ENCODE peak calls at places on chromosomes 5 and 9, in five cellular contexts. V, J, U, T and D are unnamed samples.

GRCh38 chr9:123735376-123735775 is 194.6 kb downstream of the DENND1A start:
- DNase-seq in V (no peak), T (no peak), J (no peak), U (no peak), D (no peak)

GRCh38 chr5:81214848-81215247 is 18.3 kb upstream of the CKMT2 start:
- DNase-seq in J (no peak), U (no peak), V (no peak), T (no peak), D (no peak)

GRCh38 chr5:90264930-90265857 is 144.4 kb downstream of the CETN3 start:
- DNase-seq in J (peak; percentile 61), V (peak; percentile 72), U (peak; percentile 52), T (peak; percentile 69), D (peak; percentile 49)

GRCh38 chr5:136212252-136212721 is 19.3 kb upstream of the SMIM32 start:
- DNase-seq in U (peak; percentile 67), T (peak; percentile 63), V (peak; percentile 45), J (peak; percentile 48), D (peak; percentile 51)

GRCh38 chr5:140239939-140240700 is 62.8 kb downstream of the PFDN1 start:
- DNase-seq in T (peak; percentile 82), J (peak; percentile 66), V (peak; percentile 72), U (peak; percentile 87), D (no peak)

GRCh38 chr5:127697894-127698600 is 5.1 kb upstream of the CCDC192 start:
- DNase-seq in J (peak; percentile 51), V (peak; percentile 68), U (no peak), T (no peak), D (no peak)

GRCh38 chr9:97889941-97890557 is 32.3 kb downstream of the TRMO start:
- DNase-seq in V (peak; percentile 6), T (peak; percentile 51), J (no peak), U (peak; percentile 70), D (peak; percentile 9)

GRCh38 chr9:21789541-21790037 is 12.8 kb upstream of the MTAP start:
- DNase-seq in U (peak; percentile 45), J (peak; percentile 95), T (peak; percentile 88), V (peak; percentile 88), D (peak; percentile 71)

GRCh38 chr9:126023962-126024361 is 276.8 kb downstream of the PBX3 start:
- DNase-seq in T (no peak), J (no peak), U (no peak), V (no peak), D (no peak)

GRCh38 chr5:37891832-37892231 is 52.0 kb upstream of the GDNF start:
- DNase-seq in J (no peak), V (no peak), T (no peak), U (no peak), D (no peak)

GRCh38 chr5:158922816-158923215 is 176.9 kb downstream of the EBF1 start:
- DNase-seq in V (no peak), U (no peak), T (no peak), J (no peak), D (no peak)

GRCh38 chr5:139407517-139407916 is 3.6 kb upstream of the SPATA24 start:
- DNase-seq in V (no peak), U (no peak), J (no peak), T (no peak), D (no peak)

GRCh38 chr5:170145462-170145861 is 39.8 kb downstream of the FOXI1 start:
- DNase-seq in J (no peak), T (peak; percentile 53), U (no peak), V (no peak), D (no peak)

GRCh38 chr5:145579336-145579735 is 255.8 kb downstream of the PRELID2 start:
- DNase-seq in T (no peak), U (no peak), J (no peak), V (no peak), D (no peak)

GRCh38 chr5:112411903-112412302 is 7.2 kb downstream of the EPB41L4A start:
- DNase-seq in V (no peak), T (no peak), U (no peak), J (no peak), D (no peak)

GRCh38 chr5:142864293-142865260 is 94.4 kb downstream of the ARHGAP26 start:
- DNase-seq in T (peak; percentile 49), U (no peak), V (no peak), J (no peak), D (no peak)

GRCh38 chr5:82560546-82560945 is 282.4 kb upstream of the RPS23 start:
- DNase-seq in T (no peak), V (no peak), U (no peak), J (no peak), D (no peak)

GRCh38 chr5:103587185-103587748 is 24.7 kb upstream of the NUDT12 start:
- DNase-seq in T (peak; percentile 39), J (peak; percentile 17), V (peak; percentile 45), U (no peak), D (peak; percentile 21)

GRCh38 chr5:168712280-168712924 is 133.2 kb upstream of the PANK3 start:
- DNase-seq in U (no peak), T (peak; percentile 83), J (peak; percentile 97), V (peak; percentile 94), D (no peak)

GRCh38 chr9:112050544-112051475 is 124.3 kb downstream of the SUSD1 start:
- DNase-seq in V (peak; percentile 93), J (peak; percentile 97), U (no peak), T (no peak), D (no peak)

GRCh38 chr9:93008457-93008856 is 50.0 kb upstream of the SUSD3 start:
- DNase-seq in V (no peak), U (no peak), J (no peak), T (no peak), D (no peak)
- H3K18ac ChIP-seq in V (no peak overlapping the region), U (no peak overlapping the region), J (no peak overlapping the region), T (no peak overlapping the region), D (no peak overlapping the region)

GRCh38 chr9:35635730-35636129 is 15.0 kb downstream of the SIT1 start:
- DNase-seq in U (no peak), J (no peak), V (no peak), T (no peak), D (no peak)

DNA sequence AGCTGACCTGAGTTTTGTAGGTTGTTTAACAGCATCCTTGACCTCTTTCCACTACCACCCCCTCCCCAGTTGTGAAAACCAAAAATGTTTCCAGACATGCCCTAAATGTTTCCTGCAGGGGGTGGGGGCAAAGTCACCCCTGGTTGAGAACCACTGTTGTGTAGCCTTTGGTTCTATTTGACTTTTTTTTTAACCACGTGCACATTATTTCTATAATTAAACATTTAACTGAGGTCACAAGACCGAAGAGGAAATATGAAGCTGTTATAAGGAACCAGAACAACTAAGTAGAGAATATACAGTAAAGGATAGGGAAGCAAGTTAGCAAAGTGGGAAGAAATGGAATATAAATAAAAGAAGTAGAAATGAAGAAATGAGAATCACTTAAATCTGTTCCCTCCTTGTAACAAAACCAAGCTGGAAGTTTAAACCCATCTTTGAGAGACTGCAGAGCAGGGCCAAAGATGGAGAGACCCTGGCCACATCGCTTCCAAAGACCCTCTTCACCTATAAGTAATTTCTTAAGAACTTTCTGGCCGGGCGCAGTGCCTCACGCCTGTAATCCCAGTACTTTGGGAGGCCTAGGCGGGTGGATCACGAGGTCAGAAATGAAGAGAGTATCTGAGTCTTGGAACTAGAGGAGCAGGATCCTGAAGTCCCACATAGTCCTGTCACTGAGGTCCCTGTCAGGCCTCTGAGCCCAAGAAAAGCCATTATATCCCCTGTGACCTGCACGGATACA is 14.4 kb downstream of the SIT1 start:
- DNase-seq in T (no peak), V (no peak), U (no peak), J (no peak), D (no peak)
- H3K4me2 ChIP-seq in T (no peak overlapping the region), V (no peak overlapping the region), U (no peak overlapping the region), J (no peak overlapping the region), D (no peak overlapping the region)

DNA sequence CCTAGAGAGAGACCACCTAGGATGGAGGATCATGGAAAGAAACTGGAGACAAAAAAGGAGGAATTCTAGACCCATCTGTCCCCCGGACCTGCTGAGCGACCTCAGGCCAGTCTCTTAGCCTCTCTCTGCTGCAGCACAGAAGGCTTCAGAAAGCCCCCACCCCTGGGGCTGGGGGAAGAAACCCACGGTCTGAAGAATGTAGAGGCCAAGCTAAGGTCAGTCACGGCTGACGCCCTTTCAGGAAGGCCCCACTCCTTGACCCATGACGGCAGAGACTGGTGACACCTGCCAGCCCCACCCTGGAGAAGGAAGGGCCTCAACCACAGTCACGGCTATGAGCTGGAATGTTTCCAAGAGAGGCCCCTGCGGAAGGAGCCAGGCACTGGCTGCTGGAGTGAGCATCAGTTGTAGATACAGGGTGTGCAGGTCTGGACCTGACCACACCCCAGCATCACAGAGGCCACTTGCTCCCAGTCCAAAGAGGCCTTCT is 120.5 kb upstream of the BOD1 start:
- DNase-seq in T (no peak), V (no peak), J (no peak), U (no peak), D (no peak)
- H2AK5ac ChIP-seq in T (no peak overlapping the region), V (no peak overlapping the region), J (no peak overlapping the region), U (no peak overlapping the region), D (no peak overlapping the region)

DNA sequence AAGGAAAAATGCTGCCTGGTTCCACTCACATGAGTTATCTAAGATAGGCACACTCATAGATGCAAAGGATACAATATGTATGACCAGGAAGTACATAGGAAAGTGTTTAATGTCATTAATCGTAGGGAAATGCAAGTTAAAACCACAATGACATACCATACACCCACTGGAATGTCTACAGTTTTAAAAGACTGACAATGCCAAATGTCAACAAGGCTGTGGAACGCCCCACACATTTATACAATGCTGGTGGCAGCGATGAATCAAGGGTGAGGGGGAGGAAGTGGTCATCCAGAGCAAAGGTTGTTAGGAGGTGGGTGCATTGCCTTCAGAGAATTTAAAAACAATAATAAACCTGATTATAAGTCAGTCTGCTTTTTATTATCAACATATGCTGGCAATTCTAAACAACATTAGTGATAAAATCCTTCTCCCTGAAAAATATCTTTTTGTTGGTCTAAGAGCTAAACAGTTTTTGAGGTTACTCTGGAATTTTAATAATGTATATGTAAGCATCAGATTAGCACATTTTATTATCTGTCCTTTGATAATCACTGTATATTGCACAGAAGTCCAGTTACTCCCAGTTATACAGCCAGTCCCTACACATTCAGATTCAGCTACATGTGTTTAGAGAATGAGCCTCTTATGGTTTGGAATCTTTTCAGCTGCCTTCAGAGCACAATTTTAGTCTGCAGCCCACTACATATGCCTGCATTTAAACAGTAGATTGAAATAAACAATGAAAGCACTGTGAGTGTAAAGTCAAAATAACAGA is 438.0 kb downstream of the ARHGEF28 start:
- DNase-seq in V (peak; percentile 84), J (peak; percentile 72), U (no peak), T (no peak), D (no peak)
- H3K18ac ChIP-seq in V (no peak overlapping the region), J (no peak overlapping the region), U (no peak overlapping the region), T (no peak overlapping the region), D (no peak overlapping the region)

DNA sequence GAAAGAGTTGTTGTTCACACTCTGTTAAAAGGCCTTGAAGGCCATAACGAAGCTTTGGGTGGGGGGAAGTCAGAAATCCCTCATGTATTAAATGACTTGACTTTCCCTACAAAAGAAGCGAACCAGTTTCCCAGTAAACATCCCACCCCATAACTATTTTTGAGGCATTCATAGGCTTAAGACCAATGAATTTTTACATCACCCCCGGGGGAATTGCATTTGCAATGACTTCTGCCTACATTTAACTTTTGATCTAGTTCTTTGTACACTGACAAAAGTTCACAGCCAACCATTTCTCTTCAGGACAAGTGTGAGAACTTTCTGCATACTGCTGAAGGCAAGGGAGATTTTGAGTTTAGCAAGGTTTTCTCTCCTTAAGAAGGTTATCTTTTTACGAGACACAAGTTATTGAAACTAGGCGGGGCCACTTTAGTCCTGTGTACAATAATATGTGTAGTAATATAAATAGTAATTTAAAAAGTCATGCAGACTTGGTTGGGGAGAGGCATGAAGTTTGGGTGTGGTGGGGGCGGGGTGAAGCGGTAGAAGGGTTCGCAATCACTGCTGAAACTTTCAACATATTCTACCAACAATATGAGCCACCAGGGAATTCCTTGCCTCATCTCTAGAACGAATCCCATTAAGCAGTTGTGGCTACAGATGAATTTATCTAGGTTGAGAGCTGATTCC is 2.5 kb downstream of the TJP2 start:
- DNase-seq in T (no peak), J (no peak), V (no peak), U (no peak), D (no peak)
- H3K4me2 ChIP-seq in T (no peak overlapping the region), J (no peak overlapping the region), V (no peak overlapping the region), U (no peak overlapping the region), D (no peak overlapping the region)

GRCh38 chr5:172178301-172179031 is 9.6 kb downstream of the STK10 start:
- DNase-seq in U (no peak), J (no peak), V (no peak), T (no peak), D (no peak)
- H2AK5ac ChIP-seq in U (no peak overlapping the region), J (peak overlapping the region; percentile 36), V (peak overlapping the region; percentile 18), T (no peak overlapping the region), D (no peak overlapping the region)